ENCODE peak calls at places on chromosomes 6 and 20, in seven cellular contexts. H is mammary epithelial cell, X is GM12878, W is psoas muscle, S is right lobe of liver, M is fibroblast of lung, Z is GM23338. I is an unnamed sample.

GRCh38 chr6:71822626-71823025 is 63.7 kb upstream of the RIMS1 start:
- DNase-seq in H (no peak), X (no peak), W (no peak), S (no peak), M (no peak), Z (no peak), I (no peak)

GRCh38 chr20:61733891-61734732 is 331.6 kb downstream of the TAF4 start:
- DNase-seq in H (no peak), X (no peak), W (no peak), S (no peak), M (no peak), Z (no peak), I (no peak)

GRCh38 chr6:84074988-84075781 is 41.6 kb downstream of the MRAP2 start:
- DNase-seq in H (peak), X (no peak), W (no peak), S (no peak), M (no peak), Z (peak), I (peak)

GRCh38 chr20:25308671-25309394 is 60.9 kb downstream of the PYGB start:
- DNase-seq in H (no peak), X (no peak), W (no peak), S (peak), M (peak), Z (no peak), I (no peak)

GRCh38 chr6:44234101-44235090 is 11.0 kb downstream of the SLC29A1 start:
- DNase-seq in H (peak), X (no peak), W (peak), S (peak), M (peak), Z (peak), I (peak)

GRCh38 chr6:116633685-116634084 is 17.4 kb downstream of the RSPH4A start:
- DNase-seq in H (peak), X (no peak), W (no peak), S (no peak), M (no peak), Z (peak), I (no peak)

GRCh38 chr6:142947702-142948480 is 2.9 kb upstream of the HIVEP2 start:
- DNase-seq in H (no peak), X (no peak), W (no peak), S (no peak), M (peak), Z (no peak), I (no peak)

GRCh38 chr6:168132531-168133184 is 53.6 kb upstream of the FRMD1 start:
- DNase-seq in H (no peak), X (no peak), W (peak), S (peak), M (peak), Z (peak), I (peak)

GRCh38 chr6:152225231-152225934 is 411.8 kb downstream of the SYNE1 start:
- DNase-seq in H (no peak), X (no peak), W (peak), S (no peak), M (peak), Z (no peak), I (no peak)

GRCh38 chr6:16721977-16722376 is 39.3 kb downstream of the ATXN1 start:
- DNase-seq in H (peak), X (no peak), W (no peak), S (no peak), M (no peak), Z (no peak), I (no peak)

GRCh38 chr6:16722616-16723015 is 38.6 kb downstream of the ATXN1 start:
- DNase-seq in H (peak), X (no peak), W (no peak), S (no peak), M (no peak), Z (no peak), I (no peak)

GRCh38 chr6:16727996-16728395 is 33.3 kb downstream of the ATXN1 start:
- DNase-seq in H (no peak), X (no peak), W (no peak), S (peak), M (no peak), Z (no peak), I (no peak)

GRCh38 chr6:16723833-16724232 is 37.4 kb downstream of the ATXN1 start:
- DNase-seq in H (peak), X (no peak), W (no peak), S (no peak), M (peak), Z (peak), I (peak)

GRCh38 chr6:16725145-16725864 is 36.0 kb downstream of the ATXN1 start:
- DNase-seq in H (peak), X (no peak), W (no peak), S (no peak), M (peak), Z (no peak), I (no peak)
- H3K4me3 ChIP-seq in H (no peak), X (no peak), W (no peak), S (no peak), M (peak), Z (no peak), I (no peak)

DNA sequence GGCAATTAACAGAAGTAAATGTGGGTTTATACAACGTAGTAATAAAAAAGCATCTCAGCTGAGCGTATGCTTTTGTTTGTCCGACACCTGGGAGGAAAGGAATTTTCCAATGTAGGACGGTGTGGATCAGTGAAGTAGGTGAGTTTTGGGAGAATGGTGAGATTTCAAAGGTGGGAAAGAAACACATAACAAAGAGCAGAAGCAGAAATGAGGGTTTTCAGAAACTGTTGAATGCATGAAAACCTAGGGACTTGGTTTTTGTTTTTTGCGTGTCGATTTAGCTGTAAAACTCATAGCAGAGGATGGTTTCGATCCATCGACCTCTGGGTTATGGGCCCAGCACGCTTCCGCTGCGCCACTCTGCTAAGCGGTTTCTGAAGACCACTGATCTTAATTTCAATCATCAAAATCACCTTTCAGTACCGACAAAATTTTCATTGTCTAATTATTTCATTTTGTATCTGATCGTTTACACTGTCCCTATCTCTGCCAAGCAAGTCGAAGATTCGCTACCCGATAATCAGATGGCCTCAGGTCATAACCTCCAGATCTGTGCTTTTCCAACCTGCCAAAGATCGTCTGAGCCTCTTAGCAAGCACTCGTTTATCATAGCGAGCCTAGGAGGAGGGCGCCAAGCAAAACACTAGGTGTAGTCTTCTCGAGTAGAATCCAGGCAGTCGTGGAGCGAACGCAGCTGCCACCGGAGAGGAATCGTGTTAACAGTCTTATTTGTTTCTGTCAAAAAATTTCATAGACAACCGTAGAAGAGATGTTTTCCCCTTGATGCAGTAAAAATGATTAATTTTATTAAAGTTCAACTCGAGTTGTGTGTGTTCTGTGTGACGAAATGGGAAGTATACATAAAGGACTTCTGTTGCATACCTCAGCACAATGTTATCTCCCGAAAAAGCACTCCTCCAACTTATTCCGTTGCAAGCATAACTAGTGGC is 20.9 kb upstream of the POM121L2 start:
- DNase-seq in H (peak), X (peak), W (no peak), S (no peak), M (peak), Z (peak), I (peak)
- H3K4me3 ChIP-seq in H (peak), X (peak), W (peak), S (no peak), M (peak), Z (peak), I (peak)

GRCh38 chr6:128067446-128068109 is 166.7 kb upstream of the THEMIS start:
- DNase-seq in H (no peak), X (no peak), W (no peak), S (no peak), M (no peak), Z (peak), I (no peak)
- H3K4me3 ChIP-seq in H (no peak), X (no peak), W (no peak), S (no peak), M (no peak), Z (no peak), I (no peak)

DNA sequence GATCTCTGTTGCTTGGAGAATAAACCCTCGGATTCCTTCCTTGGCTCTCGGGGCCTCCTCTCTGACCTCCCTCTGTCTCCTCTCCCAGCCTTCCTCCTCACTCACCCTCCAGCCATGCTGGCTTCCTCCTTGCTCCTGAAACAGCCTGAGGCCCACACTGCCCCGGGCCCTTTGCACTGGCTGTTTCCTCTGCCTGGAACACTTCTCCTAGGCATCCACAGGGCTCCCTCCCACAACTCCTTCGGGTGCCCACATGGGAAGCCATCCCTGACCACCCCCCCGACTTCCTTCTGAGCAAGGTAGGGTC is 87.7 kb downstream of the CEBPB start:
- DNase-seq in H (no peak), X (no peak), W (no peak), S (no peak), M (no peak), Z (no peak), I (no peak)
- H3K4me3 ChIP-seq in H (no peak), X (no peak), W (peak), S (no peak), M (no peak), Z (no peak), I (no peak)

DNA sequence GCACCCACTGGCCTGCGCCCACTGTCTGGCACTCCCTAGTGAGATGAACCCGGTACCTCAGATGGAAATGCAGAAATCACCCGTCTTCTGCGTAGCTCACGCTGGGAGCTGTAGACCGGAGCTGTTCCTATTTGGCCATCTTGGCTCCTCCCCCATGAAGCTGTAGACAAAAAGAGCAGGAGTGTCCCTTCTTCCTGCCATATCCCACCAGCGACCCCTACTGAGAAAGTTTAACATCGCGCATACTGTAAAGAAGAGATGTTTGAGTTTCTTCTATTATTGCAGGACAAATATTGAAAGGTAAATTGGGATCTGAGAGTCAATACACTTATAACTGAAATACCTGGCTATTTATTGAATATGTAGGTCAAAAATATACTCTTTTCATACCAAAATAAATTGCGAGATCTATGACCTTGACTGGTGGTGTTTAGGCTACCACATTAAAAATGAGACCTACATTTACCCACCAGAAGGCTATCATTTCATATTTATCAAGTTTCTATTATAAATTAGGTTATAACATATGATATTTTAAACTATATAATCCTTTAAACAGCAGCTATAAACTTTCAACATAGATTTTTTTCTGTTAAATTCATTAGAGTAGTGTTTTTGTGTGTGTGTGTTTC is 586.3 kb downstream of the HTR1B start:
- DNase-seq in H (peak), X (no peak), W (no peak), S (no peak), M (peak), Z (peak), I (no peak)
- H3K4me3 ChIP-seq in H (no peak), X (no peak), W (no peak), S (peak), M (no peak), Z (no peak), I (no peak)

GRCh38 chr20:16761305-16761829 is 13.2 kb downstream of the OTOR start:
- DNase-seq in H (peak), X (peak), W (no peak), S (no peak), M (peak), Z (peak), I (peak)

GRCh38 chr20:16759161-16759523 is 11.0 kb downstream of the OTOR start:
- DNase-seq in H (no peak), X (no peak), W (no peak), S (no peak), M (no peak), Z (no peak), I (no peak)

GRCh38 chr20:16764560-16764959 is 16.4 kb downstream of the OTOR start:
- DNase-seq in H (no peak), X (no peak), W (no peak), S (no peak), M (no peak), Z (no peak), I (no peak)

GRCh38 chr20:16758459-16759160 is 10.5 kb downstream of the OTOR start:
- DNase-seq in H (no peak), X (no peak), W (no peak), S (no peak), M (no peak), Z (no peak), I (no peak)

GRCh38 chr20:16760431-16761304 is 12.5 kb downstream of the OTOR start:
- DNase-seq in H (no peak), X (no peak), W (no peak), S (no peak), M (peak), Z (peak), I (no peak)
- H3K4me3 ChIP-seq in H (no peak), X (no peak), W (no peak), S (no peak), M (no peak), Z (no peak), I (no peak)

GRCh38 chr20:19213946-19214490 is 1.6 kb downstream of the SLC24A3 start:
- DNase-seq in H (no peak), X (no peak), W (no peak), S (no peak), M (no peak), Z (no peak), I (no peak)
- H3K4me3 ChIP-seq in H (no peak), X (no peak), W (peak), S (no peak), M (no peak), Z (peak), I (no peak)